ENCODE peak calls at places on chromosomes 1 and 21, in five cellular contexts. O is H9, R is neuronal stem cell, L is mesenchymal stem cell, U is IMR-90. B is an unnamed sample.

GRCh38 chr1:115302390-115302961 is 35.6 kb downstream of the NGF start:
- DNase-seq in R (no peak), L (peak), U (peak), O (no peak), B (no peak)

GRCh38 chr1:55309053-55309452 is 93.9 kb upstream of the USP24 start:
- DNase-seq in R (no peak), L (peak), O (no peak), U (peak), B (no peak)

GRCh38 chr1:5939268-5940060 is 52.8 kb downstream of the NPHP4 start:
- DNase-seq in L (no peak), O (peak), R (no peak), U (no peak), B (no peak)

GRCh38 chr21:34582506-34583150 is 32.3 kb downstream of the RCAN1 start:
- DNase-seq in O (peak), R (peak), U (peak), L (peak), B (peak)

GRCh38 chr1:25569599-25570458 is 26.4 kb downstream of the LDLRAP1 start:
- DNase-seq in L (no peak), U (no peak), O (no peak), R (no peak), B (no peak)

GRCh38 chr1:61247881-61248752 is 165.8 kb downstream of the NFIA start:
- DNase-seq in L (no peak), R (peak), O (no peak), U (no peak), B (no peak)

GRCh38 chr1:59415876-59416275 is 119.0 kb downstream of the FGGY start:
- DNase-seq in U (peak), L (no peak), R (no peak), O (no peak), B (no peak)

GRCh38 chr1:192170196-192170984 is 12.1 kb downstream of the RGS18 start:
- DNase-seq in U (peak), R (no peak), L (peak), O (no peak), B (no peak)

GRCh38 chr1:191305370-191305769 is 827.7 kb upstream of the BRINP3 start:
- DNase-seq in L (no peak), O (no peak), R (no peak), U (no peak), B (no peak)

GRCh38 chr1:59354754-59355337 is 58.0 kb downstream of the FGGY start:
- DNase-seq in R (no peak), L (no peak), O (no peak), U (no peak), B (no peak)

GRCh38 chr21:17527240-17527639 is 14.4 kb downstream of the CXADR start:
- DNase-seq in L (peak), R (no peak), O (no peak), U (peak), B (peak)

GRCh38 chr1:172826096-172826741 is 167.3 kb downstream of the FASLG start:
- DNase-seq in L (peak), O (no peak), U (peak), R (no peak), B (peak)

GRCh38 chr1:3664700-3665375 is 12.5 kb downstream of the TP73 start:
- DNase-seq in L (no peak), U (no peak), R (no peak), O (no peak), B (no peak)

GRCh38 chr1:108050134-108050533 is 85.2 kb upstream of the VAV3 start:
- DNase-seq in U (no peak), R (no peak), O (no peak), L (no peak), B (no peak)

GRCh38 chr1:41440321-41441090 is 44.0 kb downstream of the EDN2 start:
- DNase-seq in L (no peak), R (no peak), O (no peak), U (no peak), B (no peak)

GRCh38 chr1:41444796-41445195 is 39.7 kb downstream of the EDN2 start:
- DNase-seq in O (no peak), R (no peak), L (no peak), U (no peak), B (no peak)

GRCh38 chr1:41444246-41444645 is 40.2 kb downstream of the EDN2 start:
- DNase-seq in U (no peak), O (no peak), L (no peak), R (no peak), B (no peak)

GRCh38 chr1:41439234-41439633 is 45.2 kb downstream of the EDN2 start:
- DNase-seq in L (no peak), O (no peak), U (no peak), R (no peak), B (no peak)

DNA sequence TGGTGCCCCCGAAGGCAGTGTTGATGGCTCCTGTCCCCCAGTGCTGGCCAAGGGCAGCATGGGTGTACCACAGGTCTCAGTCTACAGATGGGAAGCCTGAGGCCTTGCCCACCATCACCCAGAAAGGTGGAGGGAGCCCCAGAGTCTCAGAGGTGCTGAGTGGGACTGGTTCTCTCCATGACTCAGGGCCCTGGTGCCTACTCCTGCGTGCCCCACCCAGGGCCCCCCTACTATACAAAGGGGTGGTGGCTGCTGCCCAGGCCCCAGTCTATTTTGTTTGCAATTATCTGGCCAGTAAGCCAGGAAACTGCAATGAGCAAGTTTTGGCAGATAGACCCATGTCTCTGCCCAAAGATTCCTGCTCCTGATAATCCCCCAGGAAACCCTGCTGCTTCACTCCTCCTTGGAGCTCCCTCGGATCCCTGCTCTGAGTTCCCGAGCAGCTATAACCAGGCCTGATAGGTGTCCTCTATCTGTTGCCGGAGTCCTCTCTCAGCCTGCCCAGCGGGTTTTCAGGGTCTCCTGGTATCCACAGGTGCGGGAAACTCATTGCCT is 41.7 kb downstream of the EDN2 start:
- DNase-seq in O (no peak), U (no peak), L (no peak), R (no peak), B (no peak)
- H3K9ac ChIP-seq in O (no peak), U (no peak), L (no peak), R (no peak), B (no peak)

GRCh38 chr1:2431095-2431494 is 18.7 kb upstream of the PEX10 start:
- DNase-seq in L (no peak), O (no peak), R (no peak), U (no peak), B (no peak)
- H2BK5ac ChIP-seq in L (no peak), O (no peak), R (peak), U (no peak), B (no peak)

DNA sequence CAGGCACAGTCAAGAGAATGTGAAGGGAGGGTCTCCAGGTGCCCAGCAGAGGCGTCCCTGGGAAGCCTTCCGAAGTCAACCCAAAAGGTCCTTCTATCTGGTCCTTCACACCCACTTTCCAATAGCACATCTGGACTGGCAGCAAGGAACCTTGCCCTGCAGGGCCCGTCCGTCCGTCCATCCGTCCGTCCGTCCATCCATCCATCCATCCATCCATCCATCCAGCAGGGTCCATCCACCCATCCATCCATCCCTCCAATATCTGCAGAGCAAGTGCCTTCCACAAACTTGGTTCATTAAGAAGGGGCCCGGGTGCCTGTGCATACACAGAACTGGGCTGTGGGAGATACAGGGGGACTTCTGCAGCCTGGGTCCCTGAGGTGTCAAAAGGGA is 31.6 kb downstream of the SLC45A1 start:
- DNase-seq in O (no peak), L (no peak), R (no peak), U (no peak), B (no peak)
- H4K8ac ChIP-seq in O (no peak), L (no peak), R (no peak), U (no peak), B (no peak)

GRCh38 chr1:155984341-155984740 is 6.0 kb upstream of the ARHGEF2 start:
- DNase-seq in O (peak), U (no peak), L (no peak), R (no peak), B (no peak)

GRCh38 chr1:155993595-155993994 is 15.2 kb upstream of the ARHGEF2 start:
- DNase-seq in L (no peak), U (no peak), R (no peak), O (no peak), B (no peak)

GRCh38 chr1:155989992-155990325 is 11.6 kb upstream of the ARHGEF2 start:
- DNase-seq in U (no peak), L (no peak), R (no peak), O (no peak), B (peak)

GRCh38 chr1:155990340-155990739 is 12.0 kb upstream of the ARHGEF2 start:
- DNase-seq in O (no peak), U (no peak), L (no peak), R (no peak), B (no peak)

GRCh38 chr1:155989242-155989991 is 11.1 kb upstream of the ARHGEF2 start:
- DNase-seq in L (peak), U (peak), R (no peak), O (peak), B (peak)
- H3K9ac ChIP-seq in L (peak), U (peak), R (no peak), O (no peak), B (no peak)

GRCh38 chr21:43778469-43779335 is 2.6 kb upstream of the CSTB start:
- DNase-seq in O (no peak), U (peak), L (peak), R (no peak), B (no peak)
- H2BK5ac ChIP-seq in O (no peak), U (peak), L (no peak), R (no peak), B (no peak)

DNA sequence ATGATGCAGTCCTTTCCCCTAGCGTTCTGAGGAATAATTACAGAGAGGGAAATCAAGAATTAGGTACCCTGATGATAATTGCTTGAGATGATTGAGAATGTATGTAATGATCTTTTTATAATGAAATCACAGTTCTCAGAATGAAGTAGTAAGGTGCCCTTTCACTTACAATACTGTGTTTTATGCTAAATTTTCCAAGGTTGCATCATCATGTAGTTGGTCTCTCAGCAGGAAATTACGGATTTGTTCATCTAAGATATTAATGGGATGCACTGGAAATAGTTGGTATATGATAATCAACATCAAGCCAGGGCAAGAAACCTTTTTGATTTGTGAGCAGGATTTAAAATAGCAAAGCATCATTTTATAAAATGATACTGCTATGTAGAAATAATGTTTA is 34.1 kb downstream of the AGT start:
- DNase-seq in O (no peak), L (no peak), U (no peak), R (no peak), B (no peak)
- H4K8ac ChIP-seq in O (no peak), L (no peak), U (no peak), R (no peak), B (no peak)